ENCODE peak calls at places on chromosome 11, in seven cellular contexts. M, F, H, L, J, P and Q are unnamed samples.
A peak's percentile ranks its signal among the peaks of the same experiment; 100 is the strongest.

GRCh38 chr11:110859998-110860397 is 147.8 kb upstream of the ARHGAP20 start:
- DNase-seq in M (no peak), F (no peak), H (no peak), L (no peak), J (no peak), P (no peak), Q (no peak)

GRCh38 chr11:18700872-18701271 is 2.3 kb downstream of the TMEM86A start:
- DNase-seq in M (no peak), F (no peak), H (no peak), L (no peak), J (no peak), P (no peak), Q (no peak)

GRCh38 chr11:73907191-73907590 is 30.4 kb downstream of the PAAF1 start:
- DNase-seq in M (no peak), F (peak; percentile 7), H (peak; percentile 73), L (no peak), J (peak; percentile 62), P (no peak), Q (no peak)

GRCh38 chr11:44538375-44539054 is 26.9 kb upstream of the CD82 start:
- DNase-seq in M (peak; percentile 86), F (peak; percentile 52), H (peak; percentile 43), L (peak; percentile 63), J (peak; percentile 70), P (peak; percentile 93), Q (peak; percentile 84)

GRCh38 chr11:57792060-57792541 is 30.5 kb downstream of the CTNND1 start:
- DNase-seq in M (no peak), F (no peak), H (peak; percentile 44), L (no peak), J (peak; percentile 98), P (peak; percentile 96), Q (peak; percentile 86)

GRCh38 chr11:14942735-14943134 is 29.4 kb downstream of the CALCA start:
- DNase-seq in M (no peak), F (no peak), H (no peak), L (no peak), J (no peak), P (no peak), Q (no peak)

GRCh38 chr11:84069048-84069447 is 782.9 kb upstream of the CCDC90B start:
- DNase-seq in M (no peak), F (no peak), H (no peak), L (no peak), J (no peak), P (no peak), Q (no peak)

GRCh38 chr11:14042686-14043440 is 80.3 kb downstream of the SPON1 start:
- DNase-seq in M (no peak), F (no peak), H (no peak), L (no peak), J (no peak), P (no peak), Q (no peak)

GRCh38 chr11:117016246-117016645 is 82.0 kb downstream of the SIK3 start:
- DNase-seq in M (no peak), F (no peak), H (no peak), L (no peak), J (no peak), P (no peak), Q (no peak)

GRCh38 chr11:3939211-3939610 is 83.7 kb downstream of the STIM1 start:
- DNase-seq in M (no peak), F (no peak), H (no peak), L (peak; percentile 48), J (no peak), P (no peak), Q (no peak)

GRCh38 chr11:67045314-67045713 is 11.3 kb upstream of the RHOD start:
- DNase-seq in M (no peak), F (peak; percentile 64), H (peak; percentile 84), L (no peak), J (peak; percentile 83), P (no peak), Q (no peak)

GRCh38 chr11:45933846-45934579 is 11.6 kb downstream of the LARGE2 start:
- DNase-seq in M (no peak), F (no peak), H (no peak), L (no peak), J (no peak), P (peak; percentile 76), Q (no peak)

GRCh38 chr11:1564535-1565172 is 7.4 kb downstream of the DUSP8 start:
- DNase-seq in M (peak; percentile 87), F (no peak), H (peak; percentile 20), L (peak; percentile 20), J (peak; percentile 43), P (peak; percentile 88), Q (no peak)

GRCh38 chr11:11779975-11780374 is 61.8 kb upstream of the USP47 start:
- DNase-seq in M (no peak), F (no peak), H (no peak), L (no peak), J (no peak), P (no peak), Q (no peak)

GRCh38 chr11:104254347-104254746 is 90.4 kb upstream of the PDGFD start:
- DNase-seq in M (peak; percentile 50), F (peak; percentile 46), H (peak; percentile 48), L (peak; percentile 24), J (peak; percentile 66), P (no peak), Q (peak; percentile 28)

GRCh38 chr11:126862664-126863247 is 137.8 kb downstream of the KIRREL3 start:
- DNase-seq in M (no peak), F (no peak), H (no peak), L (peak; percentile 96), J (no peak), P (no peak), Q (no peak)

GRCh38 chr11:47460571-47461235 is 11.8 kb upstream of the RAPSN start:
- DNase-seq in M (no peak), F (no peak), H (no peak), L (no peak), J (no peak), P (no peak), Q (no peak)

GRCh38 chr11:65476632-65477270 is 22.1 kb upstream of the MALAT1 start:
- DNase-seq in M (no peak), F (no peak), H (no peak), L (peak; percentile 27), J (no peak), P (no peak), Q (no peak)

GRCh38 chr11:126277780-126278179 is 5.1 kb upstream of the TIRAP start:
- DNase-seq in M (no peak), F (no peak), H (no peak), L (no peak), J (no peak), P (no peak), Q (no peak)

DNA sequence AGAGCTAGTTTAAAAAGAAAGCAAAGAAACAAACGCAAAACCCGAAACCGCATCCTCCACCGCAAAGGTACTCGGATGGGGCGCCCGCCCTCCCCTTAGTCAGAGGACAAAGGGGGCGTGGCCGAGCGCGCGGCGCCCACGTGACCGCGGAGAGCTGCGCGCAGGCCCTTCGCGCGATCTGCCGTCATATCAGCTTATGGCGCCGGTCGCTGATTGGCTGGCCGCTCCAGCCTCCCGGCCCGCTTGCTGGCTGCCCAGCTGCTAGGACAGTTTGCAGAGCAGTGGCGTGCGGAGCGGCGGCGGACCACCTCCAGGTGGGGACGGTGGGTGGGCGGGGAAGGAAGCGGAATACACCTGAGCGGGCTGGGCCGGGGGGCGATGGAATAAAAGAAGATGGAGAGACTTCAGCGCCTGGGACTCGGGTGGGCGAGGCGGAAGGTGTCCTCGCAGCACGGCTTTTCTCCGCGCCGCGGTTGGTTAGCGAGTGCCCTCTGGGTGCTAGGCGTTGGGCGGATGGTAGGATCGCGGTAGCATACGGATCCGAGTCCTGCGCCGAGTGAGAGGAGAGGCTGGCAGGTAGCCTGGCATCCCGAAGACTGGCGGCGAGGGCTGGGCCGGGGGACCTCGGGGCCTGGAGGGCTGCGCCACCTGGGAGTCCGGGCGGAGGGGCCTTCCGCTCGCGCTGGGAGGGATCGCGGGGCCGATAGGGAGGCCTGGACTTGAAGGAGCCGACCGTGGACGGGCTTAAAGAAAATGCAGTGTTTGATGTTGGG is at the start of gene SC5D:
- DNase-seq in M (peak; percentile 96), F (peak; percentile 82), H (peak; percentile 85), L (peak; percentile 97), J (peak; percentile 96), P (peak; percentile 98), Q (peak; percentile 94)
- TF ChIP-seq CTCF in M (no peak), F (no peak), H (peak; percentile 1), L (no peak), J (no peak), P (no peak), Q (no peak)

DNA sequence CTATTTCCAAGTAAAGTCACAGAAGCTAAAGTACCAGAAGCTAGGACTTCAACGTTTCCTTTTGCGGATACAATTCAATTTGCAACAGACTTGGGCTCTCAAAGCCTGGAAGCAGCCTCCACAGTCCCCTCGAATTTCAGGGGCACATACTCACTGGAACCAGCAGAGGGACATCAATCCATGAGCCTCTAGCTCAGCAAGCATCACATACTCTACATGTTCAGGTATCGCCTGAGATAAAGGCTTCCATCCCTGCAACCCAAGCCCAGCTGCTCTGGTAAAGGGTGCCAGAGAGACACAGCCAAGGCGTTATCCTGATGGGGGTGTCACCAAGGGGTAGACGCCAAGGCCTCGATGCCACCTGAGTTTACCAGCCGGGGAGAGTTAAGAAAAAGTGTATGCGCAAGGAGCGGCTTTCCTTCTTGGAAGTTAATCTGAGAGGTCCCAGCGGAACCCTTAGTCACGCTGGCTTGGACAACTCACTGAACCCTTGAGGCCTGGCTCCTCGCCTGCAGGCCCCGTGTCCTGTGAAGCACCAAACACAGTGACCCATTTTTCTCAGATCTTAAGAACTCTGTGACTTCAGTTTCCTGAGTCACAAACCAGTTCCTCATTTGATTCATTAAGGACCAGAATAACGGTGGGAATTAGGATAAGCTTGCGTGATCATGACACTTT is 13.0 kb downstream of the LTO1 start:
- DNase-seq in M (no peak), F (no peak), H (no peak), L (no peak), J (no peak), P (peak; percentile 35), Q (no peak)
- TF ChIP-seq CTCF in M (peak; percentile 36), F (peak; percentile 45), H (peak; percentile 24), L (no peak), J (peak; percentile 28), P (no peak), Q (no peak)

GRCh38 chr11:9092085-9092484 is 686 bp upstream of the SCUBE2 start:
- DNase-seq in M (no peak), F (no peak), H (no peak), L (no peak), J (no peak), P (peak; percentile 47), Q (peak; percentile 25)

GRCh38 chr11:9092846-9093778 is 1.7 kb upstream of the SCUBE2 start:
- DNase-seq in M (no peak), F (no peak), H (peak; percentile 24), L (no peak), J (peak; percentile 22), P (no peak), Q (peak; percentile 39)

GRCh38 chr11:9096427-9096826 is 5.0 kb upstream of the SCUBE2 start:
- DNase-seq in M (no peak), F (no peak), H (no peak), L (no peak), J (no peak), P (no peak), Q (no peak)

GRCh38 chr11:9094420-9094819 is 3.0 kb upstream of the SCUBE2 start:
- DNase-seq in M (no peak), F (no peak), H (no peak), L (no peak), J (no peak), P (peak; percentile 47), Q (no peak)

GRCh38 chr11:9095421-9095820 is 4.0 kb upstream of the SCUBE2 start:
- DNase-seq in M (no peak), F (no peak), H (no peak), L (no peak), J (peak; percentile 39), P (no peak), Q (no peak)
- TF ChIP-seq CTCF in M (no peak), F (peak; percentile 57), H (peak; percentile 10), L (peak; percentile 28), J (peak; percentile 54), P (no peak), Q (peak; percentile 25)

GRCh38 chr11:107860688-107861087 is 2.1 kb upstream of the SLC35F2 start:
- DNase-seq in M (no peak), F (no peak), H (no peak), L (no peak), J (no peak), P (no peak), Q (no peak)
- TF ChIP-seq CTCF in M (no peak), F (peak; percentile 28), H (no peak), L (no peak), J (no peak), P (no peak), Q (no peak)